ENCODE peak calls at places on chromosomes 11 and 22, in nine cellular contexts. T is NCI-H774; G is midbrain; O is substantia nigra; M is naive thymus-derived CD8-positive, alpha-beta T cell; W is astrocyte of the hippocampus; Z is hippocampal formation; F is KBM-7; L is EH. H is an unnamed sample.

GRCh38 chr11:68040957-68041591 is 2.2 kb downstream of the TCIRG1 start:
- DNase-seq in T (no peak), G (no peak), O (no peak), M (no peak), W (no peak), Z (no peak), F (no peak), L (no peak), H (peak)

GRCh38 chr22:34055525-34056200 is 135.4 kb upstream of the LARGE1 start:
- DNase-seq in T (no peak), G (no peak), O (no peak), M (no peak), W (no peak), Z (no peak), F (peak), L (no peak), H (no peak)

GRCh38 chr22:17785185-17786184 is 11.2 kb upstream of the BID start:
- DNase-seq in T (no peak), G (no peak), O (no peak), M (peak), W (peak), Z (no peak), F (peak), L (peak), H (peak)

GRCh38 chr11:125978171-125978570 is 32.3 kb downstream of the VSIG10L2 start:
- DNase-seq in T (no peak), G (no peak), O (no peak), M (no peak), W (no peak), Z (no peak), F (no peak), L (no peak), H (no peak)

GRCh38 chr11:131867457-131868257 is 497.2 kb downstream of the NTM start:
- DNase-seq in T (peak), G (peak), O (peak), M (no peak), W (peak), Z (peak), F (peak), L (peak), H (no peak)

GRCh38 chr11:66653123-66653522 is 14.6 kb downstream of the RBM4 start:
- DNase-seq in T (no peak), G (no peak), O (no peak), M (no peak), W (no peak), Z (no peak), F (no peak), L (no peak), H (no peak)

GRCh38 chr11:18383388-18384156 is 10.8 kb upstream of the LDHA start:
- DNase-seq in T (peak), G (no peak), O (no peak), M (peak), W (peak), Z (peak), F (peak), L (peak), H (peak)

GRCh38 chr11:128686745-128687177 is 7.1 kb upstream of the FLI1 start:
- DNase-seq in T (peak), G (no peak), O (no peak), M (peak), W (peak), Z (no peak), F (no peak), L (peak), H (peak)

GRCh38 chr11:118625976-118626375 is 18.6 kb downstream of the PHLDB1 start:
- DNase-seq in T (peak), G (no peak), O (no peak), M (no peak), W (no peak), Z (no peak), F (peak), L (no peak), H (no peak)

H was measured in upper lobe of right lung.